ENCODE peak calls at places on chromosomes 5 and 9, in four cellular contexts. G is psoas muscle, L is right lobe of liver, K is hepatocyte. E is an unnamed sample. For H3K27me3, the result is how much of the 10 kb centered on the place peaks cover.

GRCh38 chr9:89052470-89053097 is 61.3 kb downstream of the S1PR3 start:
- DNase-seq in G (no peak), L (no peak), K (peak), E (no peak)

GRCh38 chr5:174282391-174282790 is 236.9 kb downstream of the NSG2 start:
- DNase-seq in G (no peak), L (no peak), K (no peak), E (no peak)

GRCh38 chr9:91245432-91246313 is 116.0 kb downstream of the AUH start:
- DNase-seq in G (no peak), L (no peak), K (no peak), E (no peak)

GRCh38 chr5:10311595-10312425 is 4.1 kb upstream of the CMBL start:
- DNase-seq in G (no peak), L (no peak), K (no peak), E (no peak)

GRCh38 chr9:80605793-80606192 is 1034.0 kb downstream of the TLE4 start:
- DNase-seq in G (no peak), L (no peak), K (no peak), E (no peak)

GRCh38 chr5:139708877-139709586 is 60.9 kb downstream of the CXXC5 start:
- DNase-seq in G (peak), L (no peak), K (peak), E (peak)

GRCh38 chr5:96344678-96345612 is 88.1 kb downstream of the PCSK1 start:
- DNase-seq in G (no peak), L (no peak), K (peak), E (peak)

GRCh38 chr5:40685952-40686351 is 6.2 kb downstream of the PTGER4 start:
- DNase-seq in G (no peak), L (no peak), K (no peak), E (no peak)

GRCh38 chr5:7078901-7079300 is 317.0 kb upstream of the ADCY2 start:
- DNase-seq in G (no peak), L (no peak), K (peak), E (no peak)

GRCh38 chr9:87327567-87328125 is 170.0 kb upstream of the DAPK1 start:
- DNase-seq in G (no peak), L (no peak), K (no peak), E (no peak)

GRCh38 chr5:134825212-134825611 is 20.6 kb upstream of the C5orf24 start:
- DNase-seq in G (no peak), L (no peak), K (no peak), E (no peak)

GRCh38 chr9:71861618-71862017 is 49.4 kb downstream of the ABHD17B start:
- DNase-seq in G (no peak), L (no peak), K (no peak), E (no peak)
- H3K4me3 ChIP-seq in G (no peak), L (no peak), K (no peak), E (no peak)

GRCh38 chr9:109129470-109130197 is 9.9 kb upstream of the TMEM245 start:
- DNase-seq in G (no peak), L (no peak), K (peak), E (no peak)

GRCh38 chr9:109133533-109133932 is 13.8 kb upstream of the TMEM245 start:
- DNase-seq in G (no peak), L (no peak), K (no peak), E (no peak)

GRCh38 chr9:109134167-109134578 is 14.4 kb upstream of the TMEM245 start:
- DNase-seq in G (no peak), L (no peak), K (no peak), E (no peak)

GRCh38 chr9:109138421-109138820 is 18.7 kb upstream of the TMEM245 start:
- DNase-seq in G (no peak), L (no peak), K (no peak), E (no peak)

DNA sequence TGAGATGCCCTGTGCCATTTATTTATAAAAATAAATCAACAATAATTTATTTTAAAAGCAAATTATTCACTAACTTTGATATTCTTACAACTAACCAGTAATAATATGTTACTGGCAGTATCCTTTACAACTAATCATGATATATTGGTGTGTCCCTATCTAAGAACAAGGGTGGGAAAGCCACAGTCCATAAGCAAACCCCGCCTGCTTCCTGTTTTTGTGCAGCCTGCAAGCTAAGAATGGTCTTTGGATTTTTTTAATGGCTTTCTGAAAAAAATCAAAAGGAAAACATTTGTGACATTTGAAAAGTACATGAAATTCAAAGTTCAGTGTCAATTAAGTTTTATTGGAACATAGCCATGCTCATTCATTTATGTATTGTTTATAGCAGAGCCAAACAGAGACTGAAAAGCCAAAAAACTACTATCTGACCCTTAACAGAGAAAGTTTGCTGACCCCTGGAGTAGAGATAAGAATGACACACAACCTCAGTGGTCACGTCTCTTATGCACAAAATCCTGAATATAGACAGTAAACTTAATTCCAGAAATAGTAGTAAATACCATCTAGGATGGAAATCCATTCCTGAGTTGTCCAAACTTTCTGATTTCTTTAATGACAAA is 12.8 kb upstream of the TMEM245 start:
- DNase-seq in G (no peak), L (no peak), K (no peak), E (no peak)
- TF ChIP-seq CTCF in G (no peak), L (no peak), K (no peak), E (no peak)

DNA sequence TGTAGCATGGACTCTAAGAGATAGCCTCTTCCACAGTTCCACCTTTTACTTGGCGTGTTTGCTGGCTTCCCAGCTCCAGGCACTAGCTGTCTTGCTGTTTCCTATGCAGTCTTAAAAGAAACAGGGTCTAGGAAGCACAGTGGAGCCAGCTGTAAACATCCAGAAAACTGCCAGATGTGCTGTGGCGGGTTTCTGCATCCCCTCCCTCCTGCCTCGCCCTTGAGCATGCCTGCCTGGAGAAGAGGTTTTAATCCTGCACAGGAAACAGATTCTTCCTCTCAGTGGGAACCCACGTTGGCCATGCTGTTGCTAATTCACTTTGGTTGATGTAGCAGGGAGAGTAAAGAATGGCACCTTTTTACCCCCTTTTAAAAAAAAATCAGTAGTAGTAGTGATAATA is 121.3 kb downstream of the RPS23 start:
- DNase-seq in G (no peak), L (no peak), K (peak), E (no peak)
- H3K27me3 ChIP-seq in G (under half), L (under half), K (under half), E (under half)

DNA sequence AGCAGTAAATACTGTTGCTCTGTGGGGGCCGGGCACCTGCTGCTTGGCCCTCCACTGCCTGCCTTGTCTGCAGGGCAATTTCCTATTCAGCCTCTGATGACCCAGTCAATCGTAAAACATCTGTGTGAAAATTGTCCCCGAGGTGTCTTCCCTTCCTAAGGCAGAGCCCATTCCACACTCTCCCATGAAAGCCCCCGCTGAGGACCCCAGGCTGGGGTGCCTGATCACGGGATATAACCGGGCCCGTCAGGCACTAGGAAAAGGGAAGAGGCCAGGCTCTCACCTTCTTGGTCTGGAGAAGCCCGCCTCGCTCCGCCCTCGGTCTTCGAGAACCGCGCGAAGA is 27.2 kb upstream of the SCGB3A1 start:
- DNase-seq in G (no peak), L (no peak), K (no peak), E (no peak)
- H3K4me3 ChIP-seq in G (peak), L (no peak), K (peak), E (no peak)

GRCh38 chr5:62690421-62690820 is 111.8 kb downstream of the LRRC70 start:
- DNase-seq in G (no peak), L (no peak), K (no peak), E (no peak)
- TF ChIP-seq CTCF in G (no peak), L (no peak), K (no peak), E (no peak)

GRCh38 chr9:126704157-126704941 is 90.6 kb downstream of the LMX1B start:
- DNase-seq in G (no peak), L (no peak), K (peak), E (peak)
- H3K27me3 ChIP-seq in G (under half), L (under half), K (under half), E (under half)

GRCh38 chr5:56751914-56752313 is 63.4 kb upstream of the MAP3K1 start:
- DNase-seq in G (no peak), L (no peak), K (no peak), E (no peak)

GRCh38 chr5:56740868-56741267 is 74.5 kb upstream of the MAP3K1 start:
- DNase-seq in G (no peak), L (no peak), K (no peak), E (no peak)

GRCh38 chr5:56745864-56746263 is 69.5 kb upstream of the MAP3K1 start:
- DNase-seq in G (no peak), L (no peak), K (no peak), E (no peak)

GRCh38 chr5:56749842-56750241 is 65.5 kb upstream of the MAP3K1 start:
- DNase-seq in G (no peak), L (no peak), K (no peak), E (no peak)

GRCh38 chr5:56746553-56746952 is 68.8 kb upstream of the MAP3K1 start:
- DNase-seq in G (no peak), L (no peak), K (no peak), E (no peak)
- H3K4me3 ChIP-seq in G (no peak), L (no peak), K (no peak), E (no peak)